ENCODE peak calls at places on chromosomes 2 and 18, in seven cellular contexts. M, E, S, F, T, Q and V are unnamed samples.

GRCh38 chr18:77320960-77321559 is 71.4 kb downstream of the GALR1 start:
- DNase-seq in M (no peak), E (no peak), S (no peak), F (no peak), T (no peak), Q (no peak), V (no peak)

GRCh38 chr2:190547914-190548313 is 13.4 kb upstream of the NEMP2 start:
- DNase-seq in M (no peak), E (no peak), S (no peak), F (no peak), T (no peak), Q (no peak), V (no peak)

GRCh38 chr2:136378712-136379595 is 261.0 kb upstream of the CXCR4 start:
- DNase-seq in M (peak; percentile 27), E (peak; percentile 36), S (no peak), F (peak; percentile 49), T (peak; percentile 54), Q (peak; percentile 36), V (no peak)

GRCh38 chr2:199862779-199863178 is 11.8 kb upstream of the FTCDNL1 start:
- DNase-seq in M (no peak), E (no peak), S (no peak), F (no peak), T (no peak), Q (no peak), V (no peak)

GRCh38 chr2:164824865-164825264 is 16.8 kb downstream of the COBLL1 start:
- DNase-seq in M (no peak), E (peak; percentile 21), S (no peak), F (no peak), T (no peak), Q (no peak), V (no peak)

GRCh38 chr2:3639015-3639630 is 18.9 kb upstream of the ALLC start:
- DNase-seq in M (no peak), E (no peak), S (no peak), F (peak; percentile 6), T (no peak), Q (no peak), V (no peak)

GRCh38 chr2:96097951-96098823 is 18.2 kb downstream of the ADRA2B start:
- DNase-seq in M (no peak), E (no peak), S (no peak), F (peak; percentile 20), T (no peak), Q (no peak), V (no peak)

GRCh38 chr2:212381428-212382102 is 157.0 kb downstream of the ERBB4 start:
- DNase-seq in M (no peak), E (no peak), S (no peak), F (no peak), T (peak; percentile 60), Q (no peak), V (no peak)

GRCh38 chr2:120275617-120276400 is 23.2 kb downstream of the RALB start:
- DNase-seq in M (no peak), E (no peak), S (no peak), F (no peak), T (no peak), Q (no peak), V (no peak)

GRCh38 chr2:144403940-144404339 is 116.0 kb downstream of the ZEB2 start:
- DNase-seq in M (peak; percentile 31), E (no peak), S (no peak), F (peak; percentile 67), T (no peak), Q (no peak), V (no peak)

GRCh38 chr2:101699939-101700442 is 2.5 kb downstream of the MAP4K4 start:
- DNase-seq in M (no peak), E (peak; percentile 41), S (no peak), F (no peak), T (no peak), Q (peak; percentile 27), V (no peak)

GRCh38 chr2:285506-285905 is 2.4 kb downstream of the ALKAL2 start:
- DNase-seq in M (no peak), E (peak; percentile 81), S (no peak), F (no peak), T (no peak), Q (peak; percentile 84), V (no peak)

GRCh38 chr18:63540131-63540530 is 2.0 kb upstream of the SERPINB12 start:
- DNase-seq in M (no peak), E (peak; percentile 49), S (no peak), F (no peak), T (peak; percentile 76), Q (peak; percentile 46), V (no peak)

GRCh38 chr2:232333361-232334135 is 45.0 kb upstream of the ALPP start:
- DNase-seq in M (no peak), E (no peak), S (peak; percentile 62), F (no peak), T (peak; percentile 17), Q (no peak), V (no peak)

GRCh38 chr2:31300309-31300708 is 66.4 kb downstream of the EHD3 start:
- DNase-seq in M (no peak), E (no peak), S (no peak), F (no peak), T (no peak), Q (no peak), V (no peak)

GRCh38 chr2:217935901-217936684 is 66.7 kb downstream of the TNS1 start:
- DNase-seq in M (peak; percentile 15), E (peak; percentile 84), S (no peak), F (no peak), T (no peak), Q (peak; percentile 52), V (no peak)

GRCh38 chr2:240358080-240358479 is 77.4 kb upstream of the GPC1 start:
- DNase-seq in M (no peak), E (no peak), S (peak; percentile 44), F (no peak), T (no peak), Q (no peak), V (no peak)

GRCh38 chr18:13501896-13502295 is 224.5 kb downstream of the FAM210A start:
- DNase-seq in M (no peak), E (peak; percentile 42), S (no peak), F (no peak), T (no peak), Q (no peak), V (no peak)

GRCh38 chr2:215171826-215172225 is 33.4 kb upstream of the ABCA12 start:
- DNase-seq in M (no peak), E (no peak), S (no peak), F (no peak), T (no peak), Q (no peak), V (no peak)

GRCh38 chr2:212919238-212919637 is 232.2 kb downstream of the IKZF2 start:
- DNase-seq in M (no peak), E (no peak), S (no peak), F (no peak), T (no peak), Q (no peak), V (no peak)

GRCh38 chr18:34971313-34971712 is 69.9 kb upstream of the MAPRE2 start:
- DNase-seq in M (no peak), E (peak; percentile 42), S (no peak), F (no peak), T (no peak), Q (peak; percentile 39), V (no peak)

GRCh38 chr2:118661184-118661583 is 186.3 kb downstream of the EN1 start:
- DNase-seq in M (no peak), E (no peak), S (no peak), F (no peak), T (no peak), Q (no peak), V (no peak)
- H3K4me3 ChIP-seq in M (no peak overlapping the region), E (no peak overlapping the region), S (no peak overlapping the region), F (no peak overlapping the region), T (no peak overlapping the region), Q (no peak overlapping the region), V (no peak overlapping the region)

GRCh38 chr2:238497610-238498005 is 70.9 kb downstream of the ASB1 start:
- DNase-seq in M (no peak), E (no peak), S (no peak), F (no peak), T (no peak), Q (no peak), V (no peak)

GRCh38 chr2:238498188-238498587 is 71.5 kb downstream of the ASB1 start:
- DNase-seq in M (no peak), E (no peak), S (peak; percentile 59), F (no peak), T (no peak), Q (no peak), V (no peak)

GRCh38 chr2:238498691-238499295 is 72.1 kb downstream of the ASB1 start:
- DNase-seq in M (no peak), E (no peak), S (peak; percentile 40), F (no peak), T (no peak), Q (no peak), V (no peak)

GRCh38 chr2:238495422-238495821 is 68.7 kb downstream of the ASB1 start:
- DNase-seq in M (no peak), E (no peak), S (no peak), F (no peak), T (no peak), Q (no peak), V (no peak)

GRCh38 chr2:238496756-238497609 is 70.3 kb downstream of the ASB1 start:
- DNase-seq in M (no peak), E (no peak), S (no peak), F (no peak), T (no peak), Q (no peak), V (no peak)
- H3K27me3 ChIP-seq in M (no peaks in the 10 kb centered on the region), E (no peaks in the 10 kb centered on the region), S (no peaks in the 10 kb centered on the region), F (no peaks in the 10 kb centered on the region), T (no peaks in the 10 kb centered on the region), Q (peaks cover 4% of the 10 kb centered on the region), V (no peaks in the 10 kb centered on the region)

GRCh38 chr2:187138240-187138639 is 289.3 kb upstream of the ZSWIM2 start:
- DNase-seq in M (peak; percentile 14), E (peak; percentile 44), S (no peak), F (peak; percentile 31), T (peak; percentile 47), Q (peak; percentile 21), V (peak; percentile 15)
- TF ChIP-seq CTCF in M (no peak), E (peak; percentile 67), S (peak; percentile 38), F (peak; percentile 39), T (peak; percentile 62), Q (peak; percentile 51), V (peak; percentile 19)

GRCh38 chr2:238521870-238522269 is 95.1 kb downstream of the ASB1 start:
- DNase-seq in M (no peak), E (no peak), S (no peak), F (no peak), T (no peak), Q (no peak), V (no peak)
- H3K4me3 ChIP-seq in M (no peak overlapping the region), E (no peak overlapping the region), S (no peak overlapping the region), F (no peak overlapping the region), T (no peak overlapping the region), Q (no peak overlapping the region), V (no peak overlapping the region)

GRCh38 chr18:5296706-5297320 is 1.3 kb upstream of the ZBTB14 start:
- DNase-seq in M (peak; percentile 86), E (peak; percentile 86), S (peak; percentile 91), F (peak; percentile 87), T (peak; percentile 89), Q (peak; percentile 85), V (peak; percentile 74)
- H3K27me3 ChIP-seq in M (no peaks in the 10 kb centered on the region), E (peaks cover 2% of the 10 kb centered on the region), S (no peaks in the 10 kb centered on the region), F (no peaks in the 10 kb centered on the region), T (peaks cover 32% of the 10 kb centered on the region), Q (peaks cover 5% of the 10 kb centered on the region), V (no peaks in the 10 kb centered on the region)

DNA sequence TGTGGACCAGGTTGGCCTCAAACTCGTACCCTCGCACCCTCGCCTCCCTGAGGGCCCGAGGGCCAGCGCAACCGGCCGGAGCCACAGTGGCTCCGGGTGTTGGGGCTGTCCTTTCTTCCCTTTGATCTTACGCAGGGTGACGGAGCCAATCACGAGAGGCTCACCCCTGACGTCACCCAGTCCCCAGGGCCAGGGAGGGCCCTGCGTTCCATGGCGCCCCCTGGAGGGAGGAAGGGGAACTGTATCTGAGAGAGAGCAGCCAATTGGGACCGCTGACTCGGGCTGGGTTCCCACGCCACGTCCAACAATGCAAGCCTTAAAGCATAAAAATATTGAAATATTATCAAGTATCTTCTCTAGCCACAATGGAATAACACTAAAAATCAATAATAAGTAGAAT is 432.8 kb upstream of the LRRTM4 start:
- DNase-seq in M (no peak), E (no peak), S (no peak), F (no peak), T (no peak), Q (no peak), V (no peak)
- TF ChIP-seq CTCF in M (no peak), E (no peak), S (no peak), F (no peak), T (peak; percentile 46), Q (no peak), V (no peak)